ENCODE peak calls at places on chromosome 21, in six cellular contexts. S is ELF-1, Q is mucosa of gallbladder, D is dorsolateral prefrontal cortex, F is aorta, Z is heart left ventricle. H is an unnamed sample.

GRCh38 chr21:45985471-45986315 is 4.1 kb downstream of the COL6A1 start:
- DNase-seq in S (no peak), Q (no peak), D (no peak), F (peak), Z (peak), H (peak)

GRCh38 chr21:35528109-35529042 is 479.3 kb upstream of the RUNX1 start:
- DNase-seq in S (no peak), Q (no peak), D (no peak), F (peak), Z (peak), H (peak)

GRCh38 chr21:40902993-40903392 is 56.0 kb upstream of the DSCAM start:
- DNase-seq in S (no peak), Q (no peak), D (no peak), F (no peak), Z (no peak), H (no peak)

GRCh38 chr21:27132270-27132669 is 165.4 kb upstream of the ADAMTS5 start:
- DNase-seq in S (no peak), Q (no peak), D (no peak), F (no peak), Z (no peak), H (no peak)

GRCh38 chr21:39737376-39738000 is 7.5 kb upstream of the IGSF5 start:
- DNase-seq in S (peak), Q (no peak), D (no peak), F (no peak), Z (no peak), H (no peak)

GRCh38 chr21:32412998-32413504 is 545 bp downstream of the EVA1C start:
- DNase-seq in S (no peak), Q (peak), D (peak), F (peak), Z (peak), H (peak)

GRCh38 chr21:45819478-45820170 is 161.9 kb upstream of the COL6A1 start:
- DNase-seq in S (no peak), Q (no peak), D (no peak), F (no peak), Z (peak), H (no peak)

GRCh38 chr21:31500071-31500470 is 156.0 kb upstream of the TIAM1 start:
- DNase-seq in S (no peak), Q (no peak), D (no peak), F (no peak), Z (no peak), H (no peak)

H was measured in lower lobe of right lung.